ENCODE peak calls at places on chromosome 17, in five cellular contexts. X, I, H, F and N are unnamed samples.

GRCh38 chr17:72120878-72121163 is at the start of gene SOX9:
- DNase-seq in I (peak), H (peak), X (peak), F (peak), N (peak)

GRCh38 chr17:17495448-17496188 is 577 bp downstream of the RASD1 start:
- DNase-seq in F (no peak), X (no peak), H (no peak), I (no peak), N (no peak)

GRCh38 chr17:19728114-19728495 is 11.7 kb upstream of the SLC47A2 start:
- DNase-seq in H (peak), I (no peak), F (peak), X (peak), N (peak)

GRCh38 chr17:48429638-48430586 is at the start of gene SKAP1:
- DNase-seq in F (peak), I (no peak), H (no peak), X (no peak), N (no peak)

GRCh38 chr17:74712756-74713155 is at the start of gene CD300LF:
- DNase-seq in H (no peak), F (peak), I (no peak), X (no peak), N (no peak)

GRCh38 chr17:61468263-61468907 is 16.2 kb downstream of the TBX4 start:
- DNase-seq in I (no peak), H (no peak), X (no peak), F (no peak), N (no peak)

GRCh38 chr17:37648555-37648954 is 5.3 kb upstream of the DDX52 start:
- DNase-seq in X (peak), I (no peak), F (no peak), H (no peak), N (peak)

GRCh38 chr17:81365148-81365600 is 30.1 kb upstream of the BAHCC1 start:
- DNase-seq in F (peak), H (no peak), X (peak), I (no peak), N (peak)

GRCh38 chr17:38914741-38915638 is 10.4 kb upstream of the LASP1NB start:
- DNase-seq in X (no peak), I (no peak), H (no peak), F (peak), N (no peak)